ENCODE peak calls at places on chromosomes 16 and 17, in nine cellular contexts. F, A, G, N, V, P, J, Z and S are unnamed samples.

GRCh38 chr16:7597677-7598076 is 265.0 kb downstream of the RBFOX1 start:
- DNase-seq in F (no peak), A (peak), G (no peak), N (no peak), V (no peak), P (no peak), J (no peak), Z (no peak), S (no peak)

GRCh38 chr17:35152741-35153140 is 5.1 kb downstream of the UNC45B start:
- DNase-seq in F (no peak), A (no peak), G (no peak), N (no peak), V (no peak), P (no peak), J (no peak), Z (no peak), S (no peak)

GRCh38 chr16:84254080-84254479 is 14.3 kb upstream of the KCNG4 start:
- DNase-seq in F (no peak), A (no peak), G (no peak), N (no peak), V (no peak), P (no peak), J (no peak), Z (no peak), S (no peak)

GRCh38 chr17:69275751-69276150 is 47.1 kb upstream of the ABCA10 start:
- DNase-seq in F (no peak), A (no peak), G (no peak), N (no peak), V (no peak), P (no peak), J (no peak), Z (no peak), S (no peak)

GRCh38 chr17:82791532-82791931 is 39.7 kb downstream of the TBCD start:
- DNase-seq in F (peak), A (peak), G (no peak), N (no peak), V (no peak), P (peak), J (no peak), Z (no peak), S (no peak)

GRCh38 chr17:65533855-65534457 is 27.5 kb downstream of the AXIN2 start:
- DNase-seq in F (no peak), A (no peak), G (no peak), N (no peak), V (no peak), P (no peak), J (no peak), Z (no peak), S (no peak)

GRCh38 chr17:31373150-31374082 is 18.1 kb upstream of the RAB11FIP4 start:
- DNase-seq in F (peak), A (peak), G (no peak), N (peak), V (peak), P (no peak), J (peak), Z (peak), S (peak)

GRCh38 chr16:58999751-59000150 is 265.6 kb upstream of the GOT2 start:
- DNase-seq in F (no peak), A (no peak), G (no peak), N (no peak), V (no peak), P (no peak), J (no peak), Z (no peak), S (no peak)

GRCh38 chr16:84281077-84281476 is 13.6 kb upstream of the WFDC1 start:
- DNase-seq in F (no peak), A (no peak), G (no peak), N (no peak), V (no peak), P (peak), J (no peak), Z (no peak), S (peak)

GRCh38 chr17:67026341-67026740 is 18.0 kb upstream of the CACNG1 start:
- DNase-seq in F (no peak), A (no peak), G (no peak), N (no peak), V (no peak), P (no peak), J (no peak), Z (no peak), S (no peak)

GRCh38 chr16:58011652-58012051 is 10.4 kb downstream of the USB1 start:
- DNase-seq in F (peak), A (peak), G (no peak), N (no peak), V (no peak), P (peak), J (no peak), Z (no peak), S (no peak)

GRCh38 chr16:89292443-89293078 is 75.1 kb downstream of the ZNF778 start:
- DNase-seq in F (no peak), A (no peak), G (no peak), N (no peak), V (no peak), P (no peak), J (no peak), Z (no peak), S (no peak)

GRCh38 chr17:78979780-78980623 is at the start of gene LGALS3BP:
- DNase-seq in F (no peak), A (peak), G (peak), N (no peak), V (peak), P (peak), J (peak), Z (peak), S (peak)

GRCh38 chr17:49074851-49075540 is 57.6 kb upstream of the B4GALNT2 start:
- DNase-seq in F (no peak), A (peak), G (no peak), N (no peak), V (no peak), P (no peak), J (no peak), Z (no peak), S (no peak)

GRCh38 chr17:45229681-45230409 is 8.2 kb downstream of the FMNL1 start:
- DNase-seq in F (no peak), A (no peak), G (peak), N (no peak), V (peak), P (no peak), J (no peak), Z (no peak), S (no peak)

GRCh38 chr16:27239906-27240655 is 28.5 kb downstream of the NSMCE1 start:
- DNase-seq in F (no peak), A (no peak), G (no peak), N (no peak), V (no peak), P (no peak), J (no peak), Z (no peak), S (no peak)

GRCh38 chr16:24883714-24884151 is 38.0 kb downstream of the SLC5A11 start:
- DNase-seq in F (no peak), A (no peak), G (no peak), N (no peak), V (no peak), P (no peak), J (no peak), Z (no peak), S (no peak)

GRCh38 chr16:28866454-28866804 is 2.8 kb downstream of the SH2B1 start:
- DNase-seq in F (no peak), A (no peak), G (no peak), N (no peak), V (no peak), P (no peak), J (no peak), Z (no peak), S (no peak)

GRCh38 chr16:74521691-74522090 is 85.2 kb downstream of the GLG1 start:
- DNase-seq in F (no peak), A (peak), G (no peak), N (no peak), V (no peak), P (peak), J (no peak), Z (peak), S (no peak)

GRCh38 chr16:49492090-49492801 is 118.6 kb downstream of the C16orf78 start:
- DNase-seq in F (no peak), A (no peak), G (peak), N (peak), V (peak), P (no peak), J (peak), Z (peak), S (no peak)

GRCh38 chr17:72732893-72733618 is 359.4 kb downstream of the SLC39A11 start:
- DNase-seq in F (no peak), A (no peak), G (no peak), N (no peak), V (no peak), P (no peak), J (no peak), Z (no peak), S (no peak)

GRCh38 chr17:19344311-19345066 is 18.0 kb downstream of the B9D1 start:
- DNase-seq in F (no peak), A (no peak), G (no peak), N (no peak), V (no peak), P (no peak), J (no peak), Z (no peak), S (no peak)

GRCh38 chr17:27560668-27561067 is 70.3 kb upstream of the LGALS9 start:
- DNase-seq in F (no peak), A (peak), G (no peak), N (no peak), V (no peak), P (no peak), J (no peak), Z (peak), S (no peak)

GRCh38 chr16:22782299-22782698 is 31.7 kb upstream of the HS3ST2 start:
- DNase-seq in F (no peak), A (no peak), G (no peak), N (no peak), V (no peak), P (no peak), J (no peak), Z (no peak), S (no peak)

GRCh38 chr17:51260960-51261958 is 913 bp downstream of the UTP18 start:
- DNase-seq in F (no peak), A (peak), G (peak), N (peak), V (peak), P (peak), J (no peak), Z (peak), S (peak)

GRCh38 chr16:81745704-81746558 is 33.2 kb upstream of the PLCG2 start:
- DNase-seq in F (no peak), A (peak), G (peak), N (peak), V (peak), P (peak), J (peak), Z (peak), S (peak)